ENCODE peak calls at places on chromosomes 7 and 10, in six cellular contexts. W is cardiac fibroblast, R is type B pancreatic cell, M is lower lobe of right lung, Q is astrocyte, L is brain microvascular endothelial cell. V is an unnamed sample.
A peak's percentile ranks its signal among the peaks of the same experiment; 100 is the strongest.

GRCh38 chr7:45256309-45256708 is 98.7 kb downstream of the RAMP3 start:
- DNase-seq in W (no peak), R (no peak), M (no peak), Q (no peak), L (no peak), V (no peak)

GRCh38 chr10:34734918-34735317 is 80.2 kb downstream of the PARD3 start:
- DNase-seq in W (no peak), R (no peak), M (no peak), Q (no peak), L (no peak), V (no peak)

GRCh38 chr7:7779888-7780287 is 61.5 kb upstream of the RPA3 start:
- DNase-seq in W (no peak), R (no peak), M (no peak), Q (no peak), L (no peak), V (no peak)

GRCh38 chr7:235576-236395 is 43.4 kb downstream of the FAM20C start:
- DNase-seq in W (no peak), R (no peak), M (peak; percentile 67), Q (no peak), L (no peak), V (no peak)

GRCh38 chr7:14894826-14895225 is 7.7 kb downstream of the DGKB start:
- DNase-seq in W (no peak), R (no peak), M (no peak), Q (no peak), L (no peak), V (no peak)

GRCh38 chr7:159022238-159022993 is 122.3 kb downstream of the VIPR2 start:
- DNase-seq in W (no peak), R (no peak), M (no peak), Q (no peak), L (peak; percentile 49), V (peak; percentile 81)

GRCh38 chr10:56370217-56371113 is 9.4 kb upstream of the ZWINT start:
- DNase-seq in W (no peak), R (no peak), M (no peak), Q (peak; percentile 1), L (no peak), V (no peak)

GRCh38 chr7:85125679-85126078 is 61.2 kb downstream of the SEMA3D start:
- DNase-seq in W (no peak), R (no peak), M (no peak), Q (no peak), L (no peak), V (no peak)

GRCh38 chr10:67110286-67110685 is 184.4 kb downstream of the LRRTM3 start:
- DNase-seq in W (no peak), R (no peak), M (no peak), Q (no peak), L (no peak), V (no peak)

GRCh38 chr7:66140924-66141323 is 26.3 kb downstream of the CRCP start:
- DNase-seq in W (peak; percentile 90), R (no peak), M (peak; percentile 71), Q (peak; percentile 77), L (peak; percentile 66), V (no peak)

GRCh38 chr7:29988391-29989256 is 977 bp downstream of the SCRN1 start:
- DNase-seq in W (peak; percentile 83), R (peak; percentile 73), M (peak; percentile 79), Q (peak; percentile 86), L (peak; percentile 64), V (no peak)

GRCh38 chr7:818031-818699 is 14.1 kb upstream of the SUN1 start:
- DNase-seq in W (peak; percentile 39), R (no peak), M (no peak), Q (peak; percentile 69), L (peak; percentile 42), V (no peak)

GRCh38 chr10:112687647-112688046 is 240.6 kb downstream of the VTI1A start:
- DNase-seq in W (peak; percentile 72), R (no peak), M (no peak), Q (peak; percentile 18), L (peak; percentile 17), V (no peak)

DNA sequence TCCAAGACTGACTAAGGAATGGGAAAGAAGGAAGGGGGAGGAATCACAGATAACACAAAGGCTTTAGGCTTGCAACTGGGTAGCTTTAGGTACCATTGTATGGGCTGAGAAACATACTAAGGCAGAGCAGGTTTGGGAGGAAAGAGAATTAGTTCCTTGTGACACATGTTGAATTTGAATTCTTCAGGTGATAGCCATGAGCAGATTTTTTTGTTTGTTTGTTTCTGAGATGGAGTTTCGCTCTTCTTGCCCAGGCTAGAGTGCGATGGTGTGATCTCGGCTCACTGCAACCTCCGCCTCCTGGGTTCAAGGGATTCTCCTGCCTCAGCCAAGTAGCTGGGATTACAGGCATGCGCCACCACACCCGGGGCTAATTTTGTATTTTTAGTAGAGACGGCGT is 4.4 kb upstream of the SND1 start:
- DNase-seq in W (no peak), R (no peak), M (no peak), Q (no peak), L (no peak), V (no peak)
- TF ChIP-seq CTCF in W (no peak), R (no peak), M (no peak), Q (no peak), L (no peak), V (no peak)

GRCh38 chr10:44853796-44854195 is 57.3 kb upstream of the TMEM72 start:
- DNase-seq in W (no peak), R (peak; percentile 62), M (no peak), Q (no peak), L (no peak), V (no peak)

GRCh38 chr10:44851413-44851812 is 59.7 kb upstream of the TMEM72 start:
- DNase-seq in W (no peak), R (peak; percentile 39), M (no peak), Q (no peak), L (no peak), V (no peak)

GRCh38 chr10:44851881-44852280 is 59.3 kb upstream of the TMEM72 start:
- DNase-seq in W (no peak), R (peak; percentile 49), M (no peak), Q (no peak), L (no peak), V (no peak)

GRCh38 chr10:44854693-44855350 is 56.3 kb upstream of the TMEM72 start:
- DNase-seq in W (no peak), R (peak; percentile 49), M (no peak), Q (no peak), L (no peak), V (no peak)

GRCh38 chr10:44853148-44853734 is 57.9 kb upstream of the TMEM72 start:
- DNase-seq in W (peak; percentile 74), R (peak; percentile 45), M (no peak), Q (no peak), L (no peak), V (no peak)
- TF ChIP-seq CTCF in W (peak; percentile 59), R (peak; percentile 26), M (no peak), Q (no peak), L (peak; percentile 86), V (peak; percentile 79)

GRCh38 chr7:20021834-20022233 is 195.3 kb downstream of the MACC1 start:
- DNase-seq in W (peak; percentile 2), R (no peak), M (no peak), Q (peak; percentile 68), L (no peak), V (no peak)

GRCh38 chr7:20016669-20017068 is 200.5 kb downstream of the MACC1 start:
- DNase-seq in W (no peak), R (no peak), M (no peak), Q (no peak), L (no peak), V (no peak)

GRCh38 chr7:20019757-20020432 is 197.3 kb downstream of the MACC1 start:
- DNase-seq in W (no peak), R (no peak), M (no peak), Q (no peak), L (no peak), V (no peak)
- TF ChIP-seq CTCF in W (no peak), R (no peak), M (no peak), Q (no peak), L (no peak), V (no peak)

GRCh38 chr10:70685461-70685911 is 13.2 kb downstream of the ADAMTS14 start:
- DNase-seq in W (no peak), R (no peak), M (no peak), Q (no peak), L (no peak), V (no peak)
- TF ChIP-seq CTCF in W (no peak), R (peak; percentile 4), M (no peak), Q (no peak), L (no peak), V (no peak)

DNA sequence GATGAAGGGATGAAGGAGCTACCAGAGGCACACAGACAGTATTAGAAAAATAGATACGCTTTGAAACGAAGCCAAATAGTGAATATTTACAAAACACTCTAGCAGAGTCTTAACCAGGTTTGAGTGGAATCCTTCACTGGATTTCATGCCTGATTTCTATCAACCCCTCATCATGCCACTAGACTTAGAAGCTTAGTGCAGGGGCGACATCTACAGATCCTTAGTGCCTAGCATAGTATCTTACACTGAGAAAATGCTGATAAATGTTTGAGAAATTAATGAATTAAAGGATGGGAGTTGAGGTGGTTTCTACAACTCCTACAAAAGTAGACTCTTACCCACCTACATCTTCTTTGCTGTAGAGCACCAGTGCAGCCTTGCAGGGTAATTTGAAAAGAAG is 54.7 kb upstream of the CCNJ start:
- DNase-seq in W (no peak), R (no peak), M (no peak), Q (no peak), L (no peak), V (no peak)
- TF ChIP-seq CTCF in W (no peak), R (no peak), M (no peak), Q (no peak), L (no peak), V (no peak)

DNA sequence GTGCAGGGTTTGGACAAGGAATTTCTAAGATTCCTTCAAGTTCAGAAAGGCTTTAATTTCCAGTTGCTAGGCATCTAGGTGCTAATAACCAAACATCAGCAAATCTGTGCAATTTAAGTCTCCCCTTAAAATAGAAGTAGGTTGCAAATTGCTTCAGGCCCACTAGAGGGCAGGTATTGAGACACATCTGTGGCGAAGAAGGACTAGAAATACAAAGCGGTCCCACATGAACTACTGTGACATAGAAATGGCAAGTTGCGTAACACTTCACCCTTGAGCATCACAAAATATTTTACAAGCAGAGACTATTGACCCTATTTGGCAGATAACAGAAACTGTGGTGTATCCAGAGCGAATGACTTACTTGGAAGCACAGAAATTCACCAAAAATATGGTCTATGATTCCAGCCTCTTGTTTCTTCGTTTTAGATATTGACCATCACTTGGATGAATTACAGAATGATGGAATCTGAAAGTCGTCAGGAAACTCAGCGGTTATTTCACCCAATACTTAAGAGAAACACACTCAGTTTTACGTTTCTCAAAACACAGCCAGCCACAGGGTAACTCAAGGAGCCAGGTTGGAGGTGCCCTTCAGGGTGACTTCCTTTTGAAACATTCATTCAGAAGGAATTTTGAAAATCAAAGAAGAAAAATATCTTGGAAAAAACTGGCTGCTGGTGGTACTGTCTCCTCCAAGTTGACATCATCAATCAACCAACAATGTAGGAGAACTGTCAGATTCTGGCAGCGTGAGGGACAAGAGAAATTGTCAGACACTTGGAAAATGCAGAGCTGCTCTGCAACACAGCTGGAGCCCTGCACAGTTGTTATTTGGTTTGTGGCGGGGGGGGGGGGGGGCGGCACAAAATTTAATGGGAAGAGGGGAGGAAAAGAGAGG is 256.3 kb upstream of the MINDY3 start:
- DNase-seq in W (peak; percentile 32), R (no peak), M (no peak), Q (no peak), L (peak; percentile 4), V (no peak)
- TF ChIP-seq CTCF in W (peak; percentile 53), R (peak; percentile 79), M (peak; percentile 25), Q (peak; percentile 33), L (peak; percentile 42), V (peak; percentile 76)

V was measured in chondrocyte.